ENCODE peak calls at places on chromosomes 12 and 14, in six cellular contexts. T, S, E, L, G and P are unnamed samples.

GRCh38 chr12:30610718-30611117 is 85.0 kb downstream of the IPO8 start:
- DNase-seq in E (no peak), G (no peak), T (no peak), S (no peak), L (no peak), P (no peak)

GRCh38 chr14:51357250-51357649 is 117.2 kb downstream of the TMX1 start:
- DNase-seq in E (no peak), S (no peak), T (no peak), L (no peak), G (no peak), P (no peak)

GRCh38 chr14:65344011-65344410 is 68.5 kb upstream of the FUT8 start:
- DNase-seq in G (no peak), E (no peak), S (no peak), L (no peak), T (no peak), P (no peak)

GRCh38 chr12:113136128-113136989 is 798 bp upstream of the RASAL1 start:
- DNase-seq in G (peak; percentile 55), E (no peak), T (peak; percentile 60), L (peak; percentile 22), S (no peak), P (no peak)

GRCh38 chr12:3556716-3557115 is 65.7 kb downstream of the PRMT8 start:
- DNase-seq in S (no peak), G (no peak), T (no peak), L (no peak), E (no peak), P (no peak)

GRCh38 chr12:22374499-22374898 is 40.0 kb upstream of the ST8SIA1 start:
- DNase-seq in L (no peak), T (no peak), G (no peak), S (no peak), E (no peak), P (no peak)

GRCh38 chr12:39417916-39418315 is 25.0 kb downstream of the KIF21A start:
- DNase-seq in E (no peak), G (no peak), L (no peak), S (no peak), T (no peak), P (no peak)

GRCh38 chr12:124720019-124720686 is 143.5 kb downstream of the SCARB1 start:
- DNase-seq in T (no peak), E (no peak), G (peak; percentile 53), L (no peak), S (no peak), P (peak; percentile 59)

GRCh38 chr12:2785017-2785416 is 9.8 kb upstream of the FKBP4 start:
- DNase-seq in G (no peak), T (no peak), S (no peak), E (no peak), L (no peak), P (no peak)

GRCh38 chr12:30026621-30027234 is 243.0 kb upstream of the TMTC1 start:
- DNase-seq in E (no peak), S (no peak), G (no peak), L (no peak), T (no peak), P (peak; percentile 23)

GRCh38 chr12:6927379-6927991 is at the start of gene ATN1:
- DNase-seq in S (peak; percentile 66), G (peak; percentile 56), T (peak; percentile 78), E (no peak), L (no peak), P (no peak)
- TF ChIP-seq POLR2A in S (peak; percentile 32), G (peak; percentile 67), T (peak; percentile 69), E (no peak), L (no peak), P (peak; percentile 36)

GRCh38 chr12:65169311-65170244 is at the start of gene LEMD3:
- DNase-seq in L (peak; percentile 92), E (peak; percentile 79), G (peak; percentile 94), T (peak; percentile 93), S (peak; percentile 88), P (peak; percentile 88)
- TF ChIP-seq POLR2A in L (peak; percentile 79), E (no peak), G (peak; percentile 93), T (peak; percentile 93), S (peak; percentile 95), P (peak; percentile 83)

GRCh38 chr12:53208877-53209463 is 1.9 kb upstream of the ITGB7 start:
- DNase-seq in E (no peak), L (no peak), S (peak; percentile 64), T (no peak), G (no peak), P (no peak)
- TF ChIP-seq POLR2A in E (no peak), L (no peak), S (no peak), T (no peak), G (no peak), P (no peak)

GRCh38 chr12:81077686-81078441 is at the start of gene ACSS3:
- DNase-seq in E (no peak), T (no peak), L (no peak), G (no peak), S (no peak), P (peak; percentile 19)
- TF ChIP-seq POLR2A in E (no peak), T (no peak), L (no peak), G (no peak), S (no peak), P (no peak)

GRCh38 chr12:116558280-116559079 is 701 bp upstream of the MAP1LC3B2 start:
- DNase-seq in L (no peak), G (no peak), T (peak; percentile 21), S (no peak), E (no peak), P (no peak)

GRCh38 chr12:116561181-116561821 is 2.1 kb downstream of the MAP1LC3B2 start:
- DNase-seq in L (no peak), S (no peak), G (no peak), T (peak; percentile 68), E (no peak), P (no peak)

GRCh38 chr12:116556964-116557706 is 2.0 kb upstream of the MAP1LC3B2 start:
- DNase-seq in L (no peak), G (no peak), T (no peak), E (no peak), S (no peak), P (no peak)

GRCh38 chr12:116559080-116559329 is 176 bp upstream of the MAP1LC3B2 start:
- DNase-seq in L (no peak), E (no peak), T (peak; percentile 18), G (no peak), S (peak; percentile 41), P (no peak)

DNA sequence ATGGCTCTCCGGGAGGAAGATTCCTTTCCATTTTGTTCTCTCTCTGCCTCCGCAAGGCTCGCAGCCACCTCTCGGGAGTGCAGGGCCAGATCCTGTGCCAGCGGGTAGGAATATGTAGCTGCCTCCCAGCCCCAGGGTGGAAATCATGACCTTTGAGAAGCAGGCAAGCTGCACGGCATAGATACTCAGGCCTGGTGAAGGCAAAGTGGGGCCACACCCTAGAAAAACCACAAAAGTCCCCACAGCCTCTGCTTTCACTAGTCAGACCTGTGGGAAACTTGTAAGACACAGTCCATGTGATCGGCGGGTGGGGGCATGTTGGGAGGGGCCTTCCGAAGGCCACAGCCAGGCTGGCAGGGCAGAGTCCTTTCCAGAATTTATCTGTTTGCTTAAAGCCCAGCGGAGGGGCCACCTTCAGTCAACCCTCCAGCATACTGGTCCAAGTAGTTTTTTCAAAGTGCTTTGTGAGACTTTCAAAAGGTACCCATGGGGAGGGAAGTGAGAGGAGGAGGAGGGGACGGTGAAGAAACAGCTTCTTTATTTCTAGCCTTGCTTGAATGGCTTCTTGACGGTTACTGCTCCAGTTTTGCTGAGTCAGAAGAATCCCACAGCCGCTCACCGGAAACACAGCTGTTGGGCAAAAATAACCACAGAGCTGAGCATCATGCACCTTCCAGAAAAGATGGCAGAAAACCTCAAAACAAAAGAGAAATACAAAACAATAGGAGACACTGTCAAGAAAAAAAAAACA is at the start of gene MAP1LC3B2:
- DNase-seq in G (peak; percentile 60), T (peak; percentile 87), E (peak; percentile 68), S (peak; percentile 43), L (peak; percentile 36), P (peak; percentile 83)
- TF ChIP-seq POLR2A in G (no peak), T (peak; percentile 78), E (no peak), S (no peak), L (no peak), P (no peak)

GRCh38 chr12:53485955-53486729 is 13.1 kb downstream of the MAP3K12 start:
- DNase-seq in S (no peak), T (no peak), E (no peak), G (no peak), L (no peak), P (no peak)
- TF ChIP-seq POLR2A in S (no peak), T (no peak), E (no peak), G (no peak), L (no peak), P (no peak)

GRCh38 chr14:99737451-99737951 is 53.4 kb downstream of the CYP46A1 start:
- DNase-seq in T (no peak), L (no peak), S (no peak), G (peak; percentile 64), E (no peak), P (peak; percentile 85)
- TF ChIP-seq POLR2A in T (no peak), L (no peak), S (no peak), G (peak; percentile 31), E (no peak), P (no peak)

DNA sequence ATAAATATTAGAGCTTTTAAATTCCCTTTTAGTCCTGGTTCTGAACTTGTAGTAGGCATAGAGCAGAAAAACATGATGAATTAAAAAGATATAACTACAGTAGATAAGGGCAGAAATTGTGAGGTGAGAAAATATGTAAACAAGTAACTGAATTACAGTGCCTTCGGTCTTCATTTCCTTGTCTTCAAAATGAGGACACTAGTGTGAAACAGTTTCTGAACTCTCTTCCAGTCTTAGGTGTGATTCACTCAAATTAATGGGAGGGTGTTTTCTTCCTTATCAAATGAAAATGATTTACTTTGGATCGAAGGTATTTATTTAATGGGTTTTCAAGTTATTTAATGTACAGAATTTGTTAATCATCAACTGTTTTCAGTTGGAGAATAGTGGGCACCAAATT is 1.5 kb downstream of the FGD4 start:
- DNase-seq in T (no peak), S (no peak), E (no peak), L (no peak), G (no peak), P (no peak)
- TF ChIP-seq POLR2A in T (no peak), S (no peak), E (no peak), L (no peak), G (no peak), P (no peak)